ENCODE peak calls at places on chromosomes 4 and X, in ten cellular contexts. C is H9, V is mammary epithelial cell, D is lower lobe of right lung, Q is right cardiac atrium, A is psoas muscle, B is heart right ventricle, M is adrenal gland, L is AG04450, U is Peyer's patch. S is an unnamed sample.

GRCh38 chr4:148286043-148286442 is 156.2 kb downstream of the NR3C2 start:
- DNase-seq in L (no peak), Q (no peak), D (no peak), V (no peak), M (no peak), B (no peak), U (no peak), C (no peak), A (no peak), S (no peak)

GRCh38 chr4:16837475-16837874 is 61.0 kb downstream of the LDB2 start:
- DNase-seq in V (no peak), U (no peak), B (no peak), D (no peak), A (no peak), Q (no peak), L (no peak), M (no peak), C (no peak), S (no peak)

GRCh38 chrX:23822397-23822796 is 39.4 kb downstream of the SAT1 start:
- DNase-seq in U (no peak), D (no peak), C (no peak), L (no peak), A (no peak), V (no peak), Q (no peak), M (no peak), B (no peak), S (no peak)

GRCh38 chr4:145587088-145587487 is 32.1 kb upstream of the MMAA start:
- DNase-seq in A (no peak), C (no peak), L (no peak), M (no peak), B (no peak), V (no peak), D (no peak), U (no peak), Q (no peak), S (no peak)

GRCh38 chrX:11470231-11470630 is 177.0 kb downstream of the AMELX start:
- DNase-seq in B (no peak), M (no peak), L (no peak), U (no peak), V (peak; percentile 66), Q (no peak), D (no peak), C (no peak), A (no peak), S (no peak)

GRCh38 chr4:18075823-18076433 is 54.4 kb upstream of the LCORL start:
- DNase-seq in U (peak; percentile 61), B (peak; percentile 14), M (peak; percentile 23), D (no peak), A (peak; percentile 53), L (no peak), Q (peak; percentile 55), V (no peak), C (peak; percentile 50), S (peak; percentile 36)

GRCh38 chr4:123248260-123248659 is 148.3 kb upstream of the SPRY1 start:
- DNase-seq in U (no peak), Q (no peak), L (no peak), V (no peak), C (no peak), D (no peak), M (no peak), B (no peak), A (no peak), S (no peak)

GRCh38 chr4:78652282-78652876 is 100.8 kb downstream of the ANXA3 start:
- DNase-seq in Q (no peak), A (no peak), L (no peak), V (no peak), U (no peak), D (no peak), B (no peak), C (no peak), M (no peak), S (no peak)

GRCh38 chr4:73486497-73486896 is 5.0 kb downstream of the AFM start:
- DNase-seq in D (no peak), A (no peak), M (no peak), U (no peak), V (no peak), Q (no peak), C (no peak), B (no peak), L (no peak), S (no peak)

GRCh38 chr4:99855677-99856076 is 38.5 kb downstream of the LAMTOR3 start:
- DNase-seq in M (peak; percentile 17), V (no peak), Q (no peak), L (no peak), B (no peak), A (no peak), U (no peak), C (no peak), D (no peak), S (no peak)

GRCh38 chr4:39587881-39588280 is 50.8 kb downstream of the SMIM14 start:
- DNase-seq in M (no peak), C (no peak), L (peak; percentile 38), Q (no peak), V (peak; percentile 49), B (no peak), D (no peak), U (no peak), A (no peak), S (no peak)

GRCh38 chr4:186939766-186940165 is 216.1 kb upstream of the FAT1 start:
- DNase-seq in D (no peak), L (no peak), V (no peak), C (no peak), U (no peak), A (no peak), M (no peak), Q (no peak), B (no peak), S (no peak)

GRCh38 chr4:8939160-8939855 is 67.7 kb upstream of the HMX1 start:
- DNase-seq in M (no peak), A (no peak), L (no peak), Q (no peak), D (no peak), V (no peak), U (no peak), C (no peak), B (no peak), S (no peak)
- H3K27ac ChIP-seq in M (no peak overlapping the region), A (no peak overlapping the region), L (no peak overlapping the region), Q (no peak overlapping the region), D (no peak overlapping the region), V (no peak overlapping the region), U (no peak overlapping the region), C (no peak overlapping the region), B (no peak overlapping the region), S (no peak overlapping the region)

GRCh38 chr4:158819942-158820786 is 51.3 kb downstream of the FNIP2 start:
- DNase-seq in L (no peak), Q (no peak), C (no peak), V (no peak), U (no peak), B (no peak), M (no peak), A (no peak), D (no peak), S (no peak)

GRCh38 chr4:158816953-158817352 is 48.1 kb downstream of the FNIP2 start:
- DNase-seq in B (no peak), M (no peak), U (no peak), A (no peak), V (no peak), C (no peak), D (no peak), L (no peak), Q (no peak), S (no peak)

GRCh38 chr4:158814636-158815035 is 45.8 kb downstream of the FNIP2 start:
- DNase-seq in D (no peak), B (no peak), Q (no peak), L (no peak), A (no peak), U (no peak), M (no peak), C (no peak), V (peak; percentile 25), S (no peak)

GRCh38 chr4:158818595-158818994 is 49.8 kb downstream of the FNIP2 start:
- DNase-seq in C (no peak), M (no peak), D (no peak), L (no peak), U (no peak), V (no peak), Q (no peak), A (no peak), B (no peak), S (no peak)

DNA sequence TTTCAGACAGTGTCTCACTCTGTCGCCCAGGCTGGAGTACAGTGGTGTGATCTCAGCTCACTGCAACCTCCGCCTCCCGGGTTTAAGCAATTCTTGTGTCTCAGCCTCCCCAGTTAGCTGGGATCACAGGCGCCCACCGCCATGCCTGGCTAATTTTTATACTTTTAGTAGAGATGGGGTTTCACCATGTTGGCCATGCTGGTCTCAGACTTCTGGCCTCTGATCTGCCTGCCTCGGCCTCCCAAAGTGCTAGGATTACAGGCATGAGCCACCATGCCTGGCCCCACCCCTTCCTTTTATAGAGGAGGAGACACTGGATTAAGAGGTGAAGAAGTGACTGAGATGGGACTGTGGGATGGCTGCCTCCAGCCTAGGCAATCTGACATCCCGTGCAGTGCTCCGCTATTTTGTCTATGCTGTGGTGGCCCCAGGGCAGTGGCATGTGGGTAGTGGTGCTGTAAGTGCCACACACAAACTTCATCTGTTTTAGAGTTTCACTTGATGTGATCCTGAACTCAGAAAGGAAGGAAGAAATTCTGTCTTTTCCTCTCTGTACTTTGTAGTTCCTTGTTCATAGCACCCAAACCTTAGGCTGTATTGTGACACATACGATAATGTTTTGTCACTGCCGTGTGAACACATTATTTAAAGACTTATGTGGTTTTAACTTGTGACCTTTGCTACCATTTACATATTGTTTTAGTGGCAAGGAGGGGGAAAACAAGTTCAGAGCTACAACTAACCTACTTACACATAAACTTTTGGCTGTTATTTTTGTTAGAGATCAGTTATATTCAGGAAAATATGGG is 48.9 kb downstream of the FNIP2 start:
- DNase-seq in C (no peak), U (no peak), V (no peak), D (no peak), L (no peak), B (no peak), Q (no peak), M (no peak), A (no peak), S (peak; percentile 55)
- H3K27ac ChIP-seq in C (no peak overlapping the region), U (no peak overlapping the region), V (no peak overlapping the region), D (peak overlapping the region; percentile 7), L (no peak overlapping the region), B (no peak overlapping the region), Q (no peak overlapping the region), M (no peak overlapping the region), A (peak overlapping the region; percentile 85), S (no peak overlapping the region)

GRCh38 chr4:1939664-1940509 is 68.7 kb downstream of the NSD2 start:
- DNase-seq in U (no peak), B (no peak), Q (no peak), C (no peak), A (no peak), V (peak; percentile 88), D (no peak), L (peak; percentile 65), M (peak; percentile 53), S (no peak)
- H3K27ac ChIP-seq in U (no peak overlapping the region), B (no peak overlapping the region), Q (no peak overlapping the region), C (no peak overlapping the region), A (no peak overlapping the region), V (peak overlapping the region; percentile 24), D (no peak overlapping the region), L (peak overlapping the region; percentile 88), M (no peak overlapping the region), S (no peak overlapping the region)

DNA sequence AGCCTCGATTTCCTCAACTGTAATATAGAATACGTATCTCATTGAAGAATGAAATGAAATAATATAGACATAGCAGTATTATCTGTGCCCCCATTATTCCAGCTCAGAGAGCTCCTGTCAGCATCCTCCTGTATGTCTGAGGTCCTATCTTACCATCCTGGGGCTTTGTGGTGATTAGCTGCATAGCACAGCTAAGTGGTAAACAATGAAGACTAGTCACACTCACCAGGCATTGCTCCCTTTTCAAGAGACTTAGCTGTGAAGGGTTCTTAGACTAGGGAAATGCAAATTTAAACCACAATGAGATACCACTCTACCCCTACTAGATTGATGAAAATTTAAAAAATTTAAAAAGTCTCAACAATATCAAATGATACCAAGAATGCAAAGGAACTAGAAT is 172.9 kb downstream of the SLC39A8 start:
- DNase-seq in U (no peak), M (no peak), A (no peak), Q (no peak), D (no peak), L (no peak), C (no peak), B (no peak), V (no peak), S (no peak)
- H3K27ac ChIP-seq in U (no peak overlapping the region), M (no peak overlapping the region), A (no peak overlapping the region), Q (no peak overlapping the region), D (no peak overlapping the region), L (no peak overlapping the region), C (no peak overlapping the region), B (no peak overlapping the region), V (no peak overlapping the region), S (no peak overlapping the region)